ENCODE peak calls at places on chromosomes 1 and 21, in six cellular contexts. Y, C, L, Z, U and P are unnamed samples.

GRCh38 chr21:14773777-14774345 is 227.7 kb upstream of the SAMSN1 start:
- DNase-seq in Y (peak), C (peak), L (peak), Z (peak), U (peak), P (no peak)

GRCh38 chr1:219362702-219363101 is 189.0 kb downstream of the LYPLAL1 start:
- DNase-seq in Y (no peak), C (no peak), L (no peak), Z (no peak), U (peak), P (no peak)

GRCh38 chr1:184535191-184535970 is 148.6 kb downstream of the C1orf21 start:
- DNase-seq in Y (peak), C (no peak), L (no peak), Z (peak), U (peak), P (peak)

GRCh38 chr1:6599141-6599975 is 3.3 kb downstream of the KLHL21 start:
- DNase-seq in Y (peak), C (no peak), L (no peak), Z (no peak), U (no peak), P (peak)

GRCh38 chr21:31151682-31152081 is 113.4 kb upstream of the KRTAP19-8 start:
- DNase-seq in Y (no peak), C (no peak), L (no peak), Z (no peak), U (no peak), P (no peak)

GRCh38 chr1:220123889-220124288 is 30.0 kb downstream of the IARS2 start:
- DNase-seq in Y (peak), C (no peak), L (peak), Z (peak), U (no peak), P (no peak)

GRCh38 chr1:208997726-208998312 is 585.7 kb upstream of the CAMK1G start:
- DNase-seq in Y (peak), C (no peak), L (peak), Z (peak), U (peak), P (peak)

GRCh38 chr1:192053661-192054060 is 104.6 kb upstream of the RGS18 start:
- DNase-seq in Y (no peak), C (no peak), L (no peak), Z (no peak), U (peak), P (no peak)

GRCh38 chr1:110214454-110215404 is 4.6 kb downstream of the KCNC4 start:
- DNase-seq in Y (peak), C (no peak), L (no peak), Z (peak), U (peak), P (peak)

GRCh38 chr1:153549741-153550397 is 811 bp upstream of the S100A3 start:
- DNase-seq in Y (no peak), C (no peak), L (no peak), Z (no peak), U (no peak), P (no peak)

GRCh38 chr1:22021061-22021460 is 19.6 kb downstream of the CELA3A start:
- DNase-seq in Y (no peak), C (no peak), L (no peak), Z (no peak), U (no peak), P (no peak)

GRCh38 chr1:162023181-162023546 is 505 bp downstream of the OLFML2B start:
- DNase-seq in Y (peak), C (no peak), L (no peak), Z (no peak), U (no peak), P (no peak)

GRCh38 chr1:109170051-109170775 is 43.5 kb upstream of the SARS1 start:
- DNase-seq in Y (no peak), C (no peak), L (no peak), Z (peak), U (peak), P (no peak)